ENCODE peak calls at places on chromosomes 5 and 9, in six cellular contexts. Q is AG08395, I is ACHN, F is mucosa of descending colon, O is hypothalamus, X is NCI-H1048. V is an unnamed sample.

GRCh38 chr9:121684381-121685145 is 33.1 kb downstream of the DAB2IP start:
- DNase-seq in Q (peak), I (peak), F (peak), O (no peak), X (no peak), V (peak)

GRCh38 chr5:107542831-107543231 is 127.9 kb downstream of the EFNA5 start:
- DNase-seq in Q (peak), I (peak), F (peak), O (no peak), X (no peak), V (no peak)

GRCh38 chr9:20302229-20302628 is 320.1 kb downstream of the MLLT3 start:
- DNase-seq in Q (no peak), I (no peak), F (no peak), O (no peak), X (no peak), V (no peak)

GRCh38 chr5:61002616-61003015 is 57.6 kb downstream of the NDUFAF2 start:
- DNase-seq in Q (no peak), I (no peak), F (no peak), O (no peak), X (no peak), V (no peak)

GRCh38 chr9:131180454-131180853 is 55.1 kb downstream of the NUP214 start:
- DNase-seq in Q (peak), I (no peak), F (no peak), O (no peak), X (no peak), V (no peak)

GRCh38 chr5:148312159-148312558 is at the start of gene SPINK7:
- DNase-seq in Q (no peak), I (no peak), F (no peak), O (no peak), X (no peak), V (no peak)

GRCh38 chr5:1836176-1836890 is 35.1 kb downstream of the NDUFS6 start:
- DNase-seq in Q (no peak), I (no peak), F (no peak), O (no peak), X (no peak), V (no peak)

GRCh38 chr5:168471785-168472184 is 14.5 kb upstream of the RARS1 start:
- DNase-seq in Q (peak), I (peak), F (no peak), O (no peak), X (no peak), V (no peak)

GRCh38 chr9:73009649-73010288 is 56.9 kb upstream of the ALDH1A1 start:
- DNase-seq in Q (no peak), I (no peak), F (no peak), O (no peak), X (no peak), V (peak)